ENCODE peak calls at places on chromosome 2, in nine cellular contexts. B is erythroblast; I is nucleus accumbens; N is cardiac muscle cell; Y is progenitor cell of endocrine pancreas; A is stimulated activated CD8-positive, alpha-beta memory T cell treated with anti-CD3 and anti-CD28 coated beads, Interleukin-7, amount 100 ng/mL, for 24 hours; T is T-helper 2 cell; W is activated CD8-positive, alpha-beta memory T cell treated with anti-CD3 and anti-CD28 coated beads, Interleukin-2, amount 50 U/mL, for 4 hours; U is hepatic stellate cell. V is an unnamed sample.

GRCh38 chr2:38149533-38149932 is 73.6 kb upstream of the CYP1B1 start:
- DNase-seq in B (no peak), I (no peak), N (no peak), Y (no peak), A (no peak), T (no peak), W (no peak), U (no peak), V (no peak)

GRCh38 chr2:43305537-43305936 is 79.1 kb upstream of the ZFP36L2 start:
- DNase-seq in B (peak), I (no peak), N (peak), Y (no peak), A (no peak), T (no peak), W (no peak), U (no peak), V (no peak)

GRCh38 chr2:134247679-134248078 is 6.2 kb upstream of the MGAT5 start:
- DNase-seq in B (no peak), I (no peak), N (no peak), Y (no peak), A (no peak), T (no peak), W (no peak), U (no peak), V (no peak)

GRCh38 chr2:184598313-184599053 is at the start of gene ZNF804A:
- DNase-seq in B (peak), I (peak), N (peak), Y (peak), A (no peak), T (no peak), W (no peak), U (peak), V (no peak)

GRCh38 chr2:171968509-171968908 is 31.2 kb upstream of the METAP1D start:
- DNase-seq in B (no peak), I (no peak), N (no peak), Y (no peak), A (no peak), T (no peak), W (no peak), U (no peak), V (no peak)

GRCh38 chr2:219419331-219420197 is 1.4 kb downstream of the DES start:
- DNase-seq in B (no peak), I (no peak), N (no peak), Y (no peak), A (no peak), T (no peak), W (no peak), U (no peak), V (no peak)

GRCh38 chr2:160397530-160397865 is 96.1 kb downstream of the RBMS1 start:
- DNase-seq in B (no peak), I (no peak), N (no peak), Y (no peak), A (no peak), T (no peak), W (no peak), U (no peak), V (no peak)

GRCh38 chr2:96940991-96941775 is 45.2 kb downstream of the FAM178B start:
- DNase-seq in B (no peak), I (no peak), N (no peak), Y (no peak), A (no peak), T (no peak), W (no peak), U (no peak), V (no peak)

GRCh38 chr2:38194751-38195150 is 118.8 kb upstream of the CYP1B1 start:
- DNase-seq in B (no peak), I (peak), N (no peak), Y (no peak), A (no peak), T (no peak), W (no peak), U (no peak), V (no peak)

V was measured in stimulated activated naive CD4-positive, alpha-beta T cell.